ENCODE peak calls at places on chromosomes 1 and 21, in seven cellular contexts. One of them, this sample, is unnamed.

GRCh38 chr1:178057863-178058576 is 35.9 kb upstream of the RASAL2 start:
- DNase-seq in mesendoderm: peak; percentile 66
- DNase-seq in IMR-90: peak; percentile 48
- DNase-seq in H9: peak; percentile 29
- DNase-seq in mesenchymal stem cell: peak; percentile 47
- DNase-seq in H1: no peak
- DNase-seq in neuronal stem cell: no peak
- DNase-seq in this sample: peak; percentile 65

GRCh38 chr1:144551107-144551542 is 41.6 kb upstream of the PPIAL4F start:
- DNase-seq in mesenchymal stem cell: peak; percentile 98
- DNase-seq in mesendoderm: no peak
- DNase-seq in H9: no peak
- DNase-seq in H1: no peak
- DNase-seq in neuronal stem cell: no peak
- DNase-seq in IMR-90: no peak
- DNase-seq in this sample: peak; percentile 2

GRCh38 chr1:199691540-199691939 is 336.0 kb upstream of the NR5A2 start:
- DNase-seq in IMR-90: peak; percentile 82
- DNase-seq in neuronal stem cell: no peak
- DNase-seq in mesenchymal stem cell: peak; percentile 92
- DNase-seq in H1: no peak
- DNase-seq in mesendoderm: peak; percentile 36
- DNase-seq in H9: no peak
- DNase-seq in this sample: no peak

GRCh38 chr1:115529216-115529897 is 112.4 kb upstream of the VANGL1 start:
- DNase-seq in mesendoderm: no peak
- DNase-seq in H1: no peak
- DNase-seq in mesenchymal stem cell: no peak
- DNase-seq in H9: no peak
- DNase-seq in IMR-90: no peak
- DNase-seq in neuronal stem cell: no peak
- DNase-seq in this sample: no peak

GRCh38 chr1:31802190-31803150 is 13.4 kb downstream of the SPOCD1 start:
- DNase-seq in H9: no peak
- DNase-seq in mesendoderm: no peak
- DNase-seq in H1: no peak
- DNase-seq in mesenchymal stem cell: no peak
- DNase-seq in neuronal stem cell: no peak
- DNase-seq in IMR-90: no peak
- DNase-seq in this sample: no peak

GRCh38 chr21:28138272-28138671 is 854.4 kb downstream of the LTN1 start:
- DNase-seq in IMR-90: peak; percentile 25
- DNase-seq in neuronal stem cell: no peak
- DNase-seq in mesenchymal stem cell: peak; percentile 46
- DNase-seq in H1: no peak
- DNase-seq in H9: no peak
- DNase-seq in mesendoderm: no peak
- DNase-seq in this sample: no peak

GRCh38 chr1:23122023-23122738 is 46.5 kb downstream of the LUZP1 start:
- DNase-seq in neuronal stem cell: no peak
- DNase-seq in mesendoderm: peak; percentile 44
- DNase-seq in IMR-90: peak; percentile 77
- DNase-seq in H9: no peak
- DNase-seq in H1: no peak
- DNase-seq in mesenchymal stem cell: peak; percentile 71
- DNase-seq in this sample: no peak

GRCh38 chr21:33265664-33266049 is 510 bp upstream of the IL10RB start:
- DNase-seq in H9: peak; percentile 66
- DNase-seq in H1: no peak
- DNase-seq in mesenchymal stem cell: peak; percentile 28
- DNase-seq in IMR-90: peak; percentile 14
- DNase-seq in mesendoderm: no peak
- DNase-seq in neuronal stem cell: peak; percentile 6
- DNase-seq in this sample: peak; percentile 92

GRCh38 chr1:233293556-233294446 is 1.7 kb downstream of the PCNX2 start:
- DNase-seq in mesendoderm: peak; percentile 66
- DNase-seq in H9: no peak
- DNase-seq in neuronal stem cell: no peak
- DNase-seq in mesenchymal stem cell: peak; percentile 68
- DNase-seq in IMR-90: peak; percentile 35
- DNase-seq in H1: no peak
- DNase-seq in this sample: no peak

GRCh38 chr1:162878000-162878596 is 17.1 kb upstream of the CCDC190 start:
- DNase-seq in neuronal stem cell: peak; percentile 72
- DNase-seq in mesendoderm: peak; percentile 85
- DNase-seq in mesenchymal stem cell: peak; percentile 74
- DNase-seq in H9: peak; percentile 74
- DNase-seq in IMR-90: peak; percentile 80
- DNase-seq in H1: peak; percentile 31
- DNase-seq in this sample: peak; percentile 70

GRCh38 chr21:37220433-37220980 is 46.6 kb downstream of the VPS26C start:
- DNase-seq in neuronal stem cell: no peak
- DNase-seq in mesendoderm: peak; percentile 38
- DNase-seq in IMR-90: peak; percentile 50
- DNase-seq in H1: no peak
- DNase-seq in H9: no peak
- DNase-seq in mesenchymal stem cell: no peak
- DNase-seq in this sample: no peak

GRCh38 chr1:49163041-49163440 is 386.4 kb upstream of the BEND5 start:
- DNase-seq in H9: no peak
- DNase-seq in H1: no peak
- DNase-seq in IMR-90: no peak
- DNase-seq in mesenchymal stem cell: no peak
- DNase-seq in mesendoderm: no peak
- DNase-seq in neuronal stem cell: no peak
- DNase-seq in this sample: no peak

DNA sequence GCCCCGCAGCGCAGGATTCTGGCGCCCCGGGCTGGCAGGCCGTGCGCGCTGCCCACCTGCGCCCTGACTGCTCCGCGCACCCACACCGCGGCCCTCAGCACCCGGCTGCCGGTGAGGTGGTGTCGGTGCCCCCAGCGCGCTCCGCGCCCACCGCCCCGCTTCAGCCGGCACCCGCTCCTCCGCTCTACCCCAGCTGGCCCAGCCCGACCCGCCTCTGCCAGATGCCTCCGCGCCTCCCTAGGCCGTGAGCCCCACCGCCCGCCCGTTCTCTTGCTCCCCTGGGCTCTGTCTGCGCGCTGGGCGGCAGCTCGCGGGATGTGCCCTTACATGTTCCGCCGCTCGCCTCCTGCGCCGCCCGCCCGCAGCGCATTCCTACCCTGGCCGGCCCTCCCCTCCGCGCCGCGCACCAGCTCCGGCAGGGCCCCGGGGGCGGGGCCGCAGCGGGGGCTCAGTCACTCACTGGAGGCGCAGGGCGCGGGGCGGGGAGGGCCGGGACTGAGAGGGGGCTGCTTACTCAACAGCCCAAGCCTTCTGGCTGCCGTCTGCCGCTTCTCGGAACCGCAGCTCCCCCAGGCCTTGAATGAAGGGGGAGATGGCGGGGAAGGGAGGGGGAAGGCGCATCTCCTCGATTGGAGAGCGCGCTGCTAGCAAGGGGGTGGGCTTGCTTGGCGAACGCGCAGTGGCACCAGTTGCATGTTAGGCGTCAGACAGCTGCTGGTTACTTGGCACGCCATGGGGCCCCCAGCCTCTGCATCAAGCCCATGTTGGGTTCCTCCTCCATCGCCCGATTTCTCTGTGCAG is at the start of gene PHLDA3:
- DNase-seq in mesenchymal stem cell: peak; percentile 94
- DNase-seq in mesendoderm: peak; percentile 79
- DNase-seq in H9: peak; percentile 92
- DNase-seq in neuronal stem cell: peak; percentile 80
- DNase-seq in IMR-90: peak; percentile 93
- DNase-seq in H1: peak; percentile 77
- DNase-seq in this sample: peak; percentile 85
- H2AK5ac ChIP-seq in mesenchymal stem cell: peak within 1 kb of the TSS; percentile 60
- H2AK5ac ChIP-seq in mesendoderm: no peak within 1 kb of the TSS
- H2AK5ac ChIP-seq in H9: no peak within 1 kb of the TSS
- H2AK5ac ChIP-seq in neuronal stem cell: peak within 1 kb of the TSS; percentile 82
- H2AK5ac ChIP-seq in IMR-90: peak within 1 kb of the TSS; percentile 89
- H2AK5ac ChIP-seq in H1: no peak within 1 kb of the TSS
- H2AK5ac ChIP-seq in this sample: peak within 1 kb of the TSS; percentile 88

GRCh38 chr1:207969528-207969927 is 58.6 kb upstream of the CD34 start:
- DNase-seq in mesendoderm: no peak
- DNase-seq in H1: no peak
- DNase-seq in neuronal stem cell: no peak
- DNase-seq in mesenchymal stem cell: no peak
- DNase-seq in IMR-90: no peak
- DNase-seq in H9: no peak
- DNase-seq in this sample: no peak

GRCh38 chr1:207970329-207971038 is 59.6 kb upstream of the CD34 start:
- DNase-seq in H9: no peak
- DNase-seq in mesenchymal stem cell: no peak
- DNase-seq in neuronal stem cell: no peak
- DNase-seq in H1: no peak
- DNase-seq in mesendoderm: no peak
- DNase-seq in IMR-90: no peak
- DNase-seq in this sample: no peak

GRCh38 chr1:207974146-207974545 is 63.2 kb upstream of the CD34 start:
- DNase-seq in mesenchymal stem cell: no peak
- DNase-seq in H9: no peak
- DNase-seq in mesendoderm: no peak
- DNase-seq in neuronal stem cell: no peak
- DNase-seq in H1: no peak
- DNase-seq in IMR-90: no peak
- DNase-seq in this sample: no peak

GRCh38 chr1:207971511-207972224 is 60.7 kb upstream of the CD34 start:
- DNase-seq in mesenchymal stem cell: no peak
- DNase-seq in neuronal stem cell: no peak
- DNase-seq in IMR-90: no peak
- DNase-seq in mesendoderm: no peak
- DNase-seq in H9: no peak
- DNase-seq in H1: no peak
- DNase-seq in this sample: no peak

DNA sequence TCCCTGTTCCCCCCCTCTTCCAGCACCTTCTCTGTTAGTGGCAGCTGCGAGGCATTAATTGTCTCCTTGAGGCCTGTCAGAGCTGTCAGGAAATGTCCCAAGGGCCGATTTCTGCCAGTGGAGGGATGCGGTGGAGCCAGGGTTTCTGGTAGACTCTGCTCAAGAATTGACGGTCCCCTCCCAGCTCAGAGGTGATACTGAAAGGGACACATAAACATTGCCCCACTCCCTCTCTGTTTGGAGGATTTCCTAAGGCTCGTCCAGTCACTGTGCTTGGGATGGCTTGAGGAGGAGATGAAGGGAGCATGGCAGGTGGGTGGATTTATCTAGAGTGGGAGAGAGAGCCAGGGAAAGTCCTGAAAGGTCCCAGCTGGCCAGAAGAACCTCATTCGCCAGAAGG is 61.4 kb upstream of the CD34 start:
- DNase-seq in H9: no peak
- DNase-seq in IMR-90: no peak
- DNase-seq in mesenchymal stem cell: no peak
- DNase-seq in H1: no peak
- DNase-seq in neuronal stem cell: no peak
- DNase-seq in mesendoderm: no peak
- DNase-seq in this sample: no peak
- H2BK120ac ChIP-seq in H9: no peak overlapping the region
- H2BK120ac ChIP-seq in IMR-90: no peak overlapping the region
- H2BK120ac ChIP-seq in mesenchymal stem cell: no peak overlapping the region
- H2BK120ac ChIP-seq in H1: no peak overlapping the region
- H2BK120ac ChIP-seq in neuronal stem cell: no peak overlapping the region
- H2BK120ac ChIP-seq in mesendoderm: no peak overlapping the region
- H2BK120ac ChIP-seq in this sample: no peak overlapping the region

GRCh38 chr1:203473281-203473680 is 2.3 kb upstream of the PRELP start:
- DNase-seq in mesenchymal stem cell: no peak
- DNase-seq in H9: no peak
- DNase-seq in neuronal stem cell: no peak
- DNase-seq in H1: no peak
- DNase-seq in mesendoderm: no peak
- DNase-seq in IMR-90: no peak
- DNase-seq in this sample: no peak

GRCh38 chr1:203476223-203476622 is 617 bp downstream of the PRELP start:
- DNase-seq in mesendoderm: no peak
- DNase-seq in H1: no peak
- DNase-seq in neuronal stem cell: no peak
- DNase-seq in IMR-90: no peak
- DNase-seq in mesenchymal stem cell: no peak
- DNase-seq in H9: no peak
- DNase-seq in this sample: no peak

GRCh38 chr1:203473781-203474305 is 1.8 kb upstream of the PRELP start:
- DNase-seq in neuronal stem cell: no peak
- DNase-seq in IMR-90: no peak
- DNase-seq in H1: no peak
- DNase-seq in mesendoderm: no peak
- DNase-seq in H9: no peak
- DNase-seq in mesenchymal stem cell: no peak
- DNase-seq in this sample: no peak

GRCh38 chr1:203477748-203478147 is 2.1 kb downstream of the PRELP start:
- DNase-seq in mesendoderm: no peak
- DNase-seq in H1: no peak
- DNase-seq in neuronal stem cell: no peak
- DNase-seq in H9: no peak
- DNase-seq in IMR-90: no peak
- DNase-seq in mesenchymal stem cell: no peak
- DNase-seq in this sample: no peak

DNA sequence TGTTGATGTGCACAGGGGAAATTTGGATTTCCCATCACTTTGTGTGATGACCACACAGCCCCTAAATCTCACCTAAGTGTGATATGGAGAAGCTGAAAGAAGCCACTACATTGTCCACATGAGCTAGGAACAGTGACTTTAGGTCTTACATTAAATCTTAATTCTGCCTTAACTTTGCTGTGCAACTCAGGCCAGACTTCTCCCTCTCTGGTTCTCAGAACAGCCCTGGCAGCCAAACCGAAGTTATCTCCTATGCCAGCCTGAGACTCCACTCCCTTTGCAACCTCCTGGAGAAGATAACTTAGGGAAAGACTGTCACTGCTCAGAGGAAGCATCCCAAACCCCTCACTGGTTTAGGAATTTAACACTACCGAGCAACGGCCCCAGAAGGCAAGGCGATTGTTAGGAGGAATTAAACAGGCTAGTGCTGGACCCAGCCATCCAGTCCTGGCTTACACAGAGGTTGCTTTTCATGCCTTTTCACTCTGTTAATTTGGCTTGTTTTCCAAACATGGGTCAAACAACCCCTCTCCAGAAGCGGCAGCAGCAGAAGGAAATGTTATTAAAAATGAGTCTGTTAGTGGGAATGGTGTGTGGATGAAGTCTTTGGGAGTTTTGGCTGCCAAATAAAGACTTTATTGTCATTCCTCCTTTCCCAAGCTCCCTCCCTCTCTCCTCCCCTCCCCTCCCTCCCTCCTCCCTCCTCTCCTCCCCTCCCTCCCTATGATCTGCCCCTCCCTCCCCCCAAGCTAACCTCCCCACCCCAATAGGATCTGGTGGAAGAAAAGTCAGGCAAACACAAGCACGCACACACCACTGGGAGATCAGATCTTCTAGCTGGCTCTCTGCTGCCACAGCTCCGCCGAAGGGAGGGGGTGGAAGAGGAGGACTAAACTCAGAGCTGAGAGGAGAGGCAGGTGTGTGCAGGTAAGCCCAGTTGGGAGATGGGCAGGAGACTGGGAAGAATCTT is at the start of gene PRELP:
- DNase-seq in neuronal stem cell: no peak
- DNase-seq in H9: peak; percentile 87
- DNase-seq in H1: no peak
- DNase-seq in mesenchymal stem cell: no peak
- DNase-seq in mesendoderm: peak; percentile 88
- DNase-seq in IMR-90: peak; percentile 16
- DNase-seq in this sample: no peak
- H2AK5ac ChIP-seq in neuronal stem cell: no peak within 1 kb of the TSS
- H2AK5ac ChIP-seq in H9: no peak within 1 kb of the TSS
- H2AK5ac ChIP-seq in H1: no peak within 1 kb of the TSS
- H2AK5ac ChIP-seq in mesenchymal stem cell: no peak within 1 kb of the TSS
- H2AK5ac ChIP-seq in mesendoderm: peak within 1 kb of the TSS; percentile 66
- H2AK5ac ChIP-seq in IMR-90: peak within 1 kb of the TSS; percentile 56
- H2AK5ac ChIP-seq in this sample: no peak within 1 kb of the TSS

GRCh38 chr1:861714-862113 is 62.0 kb upstream of the SAMD11 start:
- DNase-seq in H9: no peak
- DNase-seq in mesenchymal stem cell: no peak
- DNase-seq in neuronal stem cell: no peak
- DNase-seq in mesendoderm: no peak
- DNase-seq in H1: no peak
- DNase-seq in IMR-90: no peak
- DNase-seq in this sample: no peak
- H2BK120ac ChIP-seq in H9: no peak overlapping the region
- H2BK120ac ChIP-seq in mesenchymal stem cell: no peak overlapping the region
- H2BK120ac ChIP-seq in neuronal stem cell: no peak overlapping the region
- H2BK120ac ChIP-seq in mesendoderm: no peak overlapping the region
- H2BK120ac ChIP-seq in H1: no peak overlapping the region
- H2BK120ac ChIP-seq in IMR-90: no peak overlapping the region
- H2BK120ac ChIP-seq in this sample: no peak overlapping the region

This sample was measured in trophoblast cell.